ENCODE peak calls at places on chromosomes 11 and 22, in six cellular contexts. A is body of pancreas, C is adrenal gland, Z is tibial nerve, H is left ventricle myocardium inferior, Q is H1. X is an unnamed sample. For H3K36me3 and H3K4me1, the result is how much of the 10 kb centered on the place peaks cover.

GRCh38 chr11:27916541-27917100 is 191.3 kb downstream of the KIF18A start:
- DNase-seq in H (no peak), A (no peak), C (no peak), Z (no peak), Q (no peak), X (no peak)

GRCh38 chr11:70333206-70333605 is 62.7 kb downstream of the PPFIA1 start:
- DNase-seq in Q (no peak), A (no peak), C (no peak), H (no peak), Z (no peak), X (no peak)

GRCh38 chr11:95693298-95693697 is 96.3 kb downstream of the FAM76B start:
- DNase-seq in A (no peak), Z (no peak), C (no peak), H (no peak), Q (no peak), X (no peak)

GRCh38 chr22:26697151-26697550 is 39.8 kb downstream of the MIAT start:
- DNase-seq in H (no peak), Q (no peak), Z (no peak), A (no peak), C (no peak), X (no peak)

GRCh38 chr11:126990716-126991480 is 9.7 kb downstream of the KIRREL3 start:
- DNase-seq in H (no peak), C (no peak), Q (no peak), A (no peak), Z (no peak), X (no peak)

GRCh38 chr11:113487622-113488021 is 12.4 kb upstream of the DRD2 start:
- DNase-seq in Q (no peak), Z (no peak), H (no peak), C (no peak), A (no peak), X (no peak)

GRCh38 chr11:131467645-131468270 is 97.3 kb downstream of the NTM start:
- DNase-seq in A (no peak), H (no peak), Q (no peak), C (no peak), Z (no peak), X (no peak)

GRCh38 chr11:12556155-12556554 is 118.1 kb upstream of the TEAD1 start:
- DNase-seq in C (no peak), Z (no peak), Q (peak), H (peak), A (no peak), X (no peak)

GRCh38 chr11:117560786-117561530 is 233.3 kb downstream of the CEP164 start:
- DNase-seq in C (no peak), Z (no peak), Q (no peak), A (no peak), H (no peak), X (no peak)

GRCh38 chr11:86588566-86589090 is 83.8 kb downstream of the ME3 start:
- DNase-seq in H (no peak), A (no peak), Q (no peak), C (no peak), Z (no peak), X (no peak)

GRCh38 chr11:111938687-111939160 is 1.6 kb downstream of the DIXDC1 start:
- DNase-seq in Q (no peak), C (peak), H (no peak), Z (no peak), A (no peak), X (peak)

GRCh38 chr11:61727401-61727811 is 25.0 kb upstream of the MYRF start:
- DNase-seq in H (no peak), A (no peak), C (no peak), Z (no peak), Q (no peak), X (no peak)

GRCh38 chr22:42630901-42631602 is 9.3 kb downstream of the ATP5MGL start:
- DNase-seq in H (no peak), C (no peak), Z (no peak), A (no peak), Q (no peak), X (no peak)

GRCh38 chr11:125443767-125444311 is 52.2 kb downstream of the FEZ1 start:
- DNase-seq in H (no peak), Q (no peak), C (no peak), Z (no peak), A (no peak), X (no peak)

GRCh38 chr11:33829430-33830141 is 55.3 kb upstream of the FBXO3 start:
- DNase-seq in Z (peak), Q (peak), H (peak), A (peak), C (peak), X (peak)

GRCh38 chr11:8693555-8693954 is 11.0 kb downstream of the RPL27A start:
- DNase-seq in Z (no peak), Q (no peak), A (no peak), H (no peak), C (no peak), X (no peak)

GRCh38 chr11:35688023-35688422 is 25.4 kb downstream of the TRIM44 start:
- DNase-seq in C (no peak), A (no peak), H (no peak), Q (no peak), Z (no peak), X (no peak)

GRCh38 chr11:75040167-75040770 is 51.5 kb downstream of the NEU3 start:
- DNase-seq in H (no peak), Z (no peak), C (no peak), A (no peak), Q (peak), X (no peak)

GRCh38 chr11:101718406-101718805 is 134.6 kb upstream of the TRPC6 start:
- DNase-seq in A (no peak), C (no peak), Z (no peak), H (no peak), Q (no peak), X (no peak)

GRCh38 chr11:67584205-67584880 is 731 bp downstream of the GSTP1 start:
- DNase-seq in C (peak), H (peak), Z (peak), A (peak), Q (peak), X (no peak)

GRCh38 chr11:26575946-26576345 is 3.9 kb upstream of the MUC15 start:
- DNase-seq in Z (no peak), C (no peak), H (no peak), Q (no peak), A (no peak), X (no peak)

GRCh38 chr22:29985912-29986311 is 94.4 kb upstream of the HORMAD2 start:
- DNase-seq in Q (no peak), C (no peak), H (no peak), A (no peak), Z (no peak), X (no peak)

GRCh38 chr11:105899776-105900175 is 122.3 kb downstream of the MSANTD4 start:
- DNase-seq in A (no peak), Z (no peak), C (no peak), H (no peak), Q (no peak), X (no peak)

GRCh38 chr22:21082248-21082647 is 36.5 kb downstream of the LRRC74B start:
- DNase-seq in H (no peak), C (no peak), Z (no peak), A (no peak), Q (no peak), X (no peak)

GRCh38 chr11:129895126-129896041 is at the start of gene NFRKB:
- DNase-seq in Z (peak), C (peak), H (peak), A (peak), Q (peak), X (peak)

GRCh38 chr11:123753110-123753509 is 1.2 kb downstream of the OR6X1 start:
- DNase-seq in A (no peak), Q (no peak), H (no peak), Z (no peak), C (no peak), X (no peak)

GRCh38 chr11:46341454-46341853 is 5.8 kb upstream of the DGKZ start:
- DNase-seq in A (no peak), C (no peak), Q (no peak), Z (no peak), H (no peak), X (no peak)

GRCh38 chr11:2093575-2094353 is 45.4 kb downstream of the IGF2 start:
- DNase-seq in Q (no peak), A (peak), Z (no peak), H (peak), C (no peak), X (no peak)

GRCh38 chr11:3909901-3910300 is 54.4 kb downstream of the STIM1 start:
- DNase-seq in Z (no peak), Q (no peak), A (no peak), H (no peak), C (no peak), X (no peak)
- H3K27ac ChIP-seq in Z (no peak), Q (no peak), A (no peak), H (no peak), C (no peak), X (no peak)

GRCh38 chr22:49149721-49150608 is 677.7 kb downstream of the BRD1 start:
- DNase-seq in C (no peak), A (no peak), H (no peak), Q (no peak), Z (no peak), X (no peak)

GRCh38 chr22:49151256-49152131 is 676.2 kb downstream of the BRD1 start:
- DNase-seq in C (no peak), H (no peak), A (no peak), Q (no peak), Z (no peak), X (no peak)

GRCh38 chr22:49152146-49152929 is 675.3 kb downstream of the BRD1 start:
- DNase-seq in C (no peak), Z (no peak), H (no peak), Q (no peak), A (no peak), X (no peak)

GRCh38 chr22:49148895-49149418 is 678.7 kb downstream of the BRD1 start:
- DNase-seq in Q (no peak), H (no peak), Z (no peak), C (no peak), A (no peak), X (no peak)

GRCh38 chr22:49150801-49151221 is 676.9 kb downstream of the BRD1 start:
- DNase-seq in H (no peak), Q (no peak), Z (no peak), A (no peak), C (no peak), X (no peak)
- H3K36me3 ChIP-seq in H (under half), Q (under half), Z (under half), A (under half), C (under half), X (under half)

DNA sequence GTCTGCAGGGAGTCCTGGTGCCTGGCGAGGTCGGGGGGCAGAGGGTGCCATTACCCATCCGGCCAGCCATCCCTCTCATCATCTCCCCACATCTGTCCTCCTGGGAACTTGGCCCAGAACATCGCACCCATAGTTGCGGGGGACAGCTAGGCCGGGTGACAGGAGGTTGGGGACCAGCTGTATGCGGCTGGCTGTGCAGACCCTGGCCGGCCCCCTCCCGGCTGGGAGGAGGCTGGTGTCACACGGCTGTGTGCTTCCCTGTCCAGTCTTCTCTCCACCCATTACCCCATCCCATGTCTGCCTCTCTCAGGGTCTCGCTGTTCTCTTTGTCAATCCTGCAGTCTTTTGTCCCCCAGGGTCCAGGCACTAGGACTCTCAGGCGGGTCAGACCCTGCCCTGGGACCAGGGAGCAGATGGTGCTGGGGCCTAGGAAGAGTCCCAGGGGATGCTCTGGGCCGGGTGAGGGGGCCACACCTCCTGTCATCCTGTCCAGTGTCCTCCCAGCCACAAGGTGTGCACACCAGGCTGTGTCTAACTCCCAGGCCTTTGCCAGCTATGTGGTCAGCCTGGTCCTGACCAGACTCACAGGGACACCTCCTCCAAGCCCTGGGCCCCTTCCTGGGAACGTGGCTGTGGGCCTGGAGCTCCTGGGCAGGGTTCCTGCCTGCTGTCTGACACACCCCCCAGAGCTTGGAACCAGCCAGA is 6.4 kb upstream of the TBX1 start:
- DNase-seq in Z (no peak), A (no peak), Q (no peak), C (no peak), H (no peak), X (no peak)
- H3K4me1 ChIP-seq in Z (under half), A (under half), Q (under half), C (under half), H (under half), X (under half)

GRCh38 chr22:45318168-45318557 is 8.4 kb downstream of the FAM118A start:
- DNase-seq in Q (no peak), C (peak), A (peak), H (peak), Z (peak), X (peak)

GRCh38 chr22:45321827-45322226 is 12.1 kb downstream of the FAM118A start:
- DNase-seq in Z (no peak), Q (no peak), C (no peak), H (no peak), A (no peak), X (no peak)

GRCh38 chr22:45318558-45319318 is 9.0 kb downstream of the FAM118A start:
- DNase-seq in A (no peak), Z (no peak), C (no peak), H (no peak), Q (no peak), X (peak)

GRCh38 chr22:45319319-45319675 is 9.6 kb downstream of the FAM118A start:
- DNase-seq in Q (no peak), Z (no peak), C (no peak), A (no peak), H (peak), X (no peak)

GRCh38 chr22:45320326-45320976 is 10.7 kb downstream of the FAM118A start:
- DNase-seq in Q (no peak), Z (no peak), H (no peak), A (no peak), C (no peak), X (no peak)
- H3K27ac ChIP-seq in Q (no peak), Z (peak), H (peak), A (no peak), C (no peak), X (peak)

DNA sequence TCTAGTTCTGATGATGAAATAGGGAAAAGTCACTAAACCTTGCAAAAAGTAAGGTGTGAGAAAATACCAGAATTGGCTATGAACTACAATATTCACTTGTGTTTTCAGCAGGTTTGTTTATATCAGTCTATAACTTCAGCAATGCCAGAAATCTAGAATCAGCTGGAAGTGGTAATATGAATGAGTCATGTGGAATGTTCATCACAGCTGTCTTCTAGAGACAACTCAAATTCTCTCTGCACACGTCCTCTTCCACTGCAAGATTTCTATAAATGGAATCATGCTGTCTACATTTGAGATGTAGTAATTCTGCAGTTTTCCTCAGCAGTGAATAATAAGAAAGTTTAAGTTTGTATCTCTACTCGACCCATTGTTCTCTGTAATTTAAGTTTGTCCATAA is 89.9 kb downstream of the OR4A15 start:
- DNase-seq in A (no peak), Z (no peak), C (no peak), H (no peak), Q (no peak), X (no peak)
- H3K36me3 ChIP-seq in A (under half), Z (under half), C (under half), H (under half), Q (under half), X (under half)

GRCh38 chr11:3888876-3889275 is 33.4 kb downstream of the STIM1 start:
- DNase-seq in Q (no peak), Z (no peak), C (no peak), A (no peak), H (no peak), X (no peak)

GRCh38 chr11:3886985-3887384 is 31.5 kb downstream of the STIM1 start:
- DNase-seq in Z (no peak), C (no peak), H (no peak), A (no peak), Q (no peak), X (no peak)

GRCh38 chr11:3885855-3886254 is 30.4 kb downstream of the STIM1 start:
- DNase-seq in H (no peak), A (no peak), Q (no peak), C (no peak), Z (no peak), X (no peak)

GRCh38 chr11:3890014-3890413 is 34.5 kb downstream of the STIM1 start:
- DNase-seq in Z (no peak), H (no peak), Q (no peak), C (no peak), A (no peak), X (no peak)

DNA sequence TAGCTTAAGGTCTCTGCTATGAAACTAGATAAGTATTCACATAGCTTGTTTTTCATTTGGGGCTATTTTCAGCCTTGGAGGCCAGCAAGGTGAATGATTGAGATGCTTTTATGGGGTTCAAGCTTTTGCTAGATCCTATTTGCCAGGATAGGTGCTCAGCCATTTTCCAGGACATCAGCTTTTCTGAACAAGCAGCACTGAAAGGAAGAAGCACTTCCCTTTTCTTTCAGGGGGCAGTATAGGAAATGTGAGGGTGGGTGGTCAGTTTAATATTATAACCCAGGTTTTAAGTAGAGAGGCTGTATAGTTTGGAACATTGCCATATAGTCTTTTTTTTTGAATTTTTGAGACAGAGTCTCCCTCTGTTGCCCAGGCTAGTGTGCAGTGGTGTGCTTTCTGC is 32.7 kb downstream of the STIM1 start:
- DNase-seq in C (no peak), Z (no peak), Q (no peak), A (no peak), H (no peak), X (no peak)
- H3K4me1 ChIP-seq in C (under half), Z (under half), Q (under half), A (under half), H (under half), X (under half)

X was measured in naive thymus-derived CD4-positive, alpha-beta T cell.